ENCODE peak calls at places on chromosomes 12 and 14, in five cellular contexts. I is foreskin fibroblast; O is aorta; D is CD8-positive, alpha-beta T cell; R is C1 segment of cervical spinal cord. L is an unnamed sample.

GRCh38 chr14:77212933-77213656 is 31.5 kb downstream of the TMEM63C start:
- DNase-seq in I (peak; percentile 49), R (peak; percentile 65), O (no peak), D (peak; percentile 11), L (peak; percentile 58)

GRCh38 chr12:117853600-117853999 is 115.2 kb downstream of the KSR2 start:
- DNase-seq in D (no peak), O (no peak), I (no peak), R (no peak), L (no peak)

GRCh38 chr12:53077030-53077429 is 2.2 kb downstream of the SPRYD3 start:
- DNase-seq in R (no peak), I (no peak), O (no peak), D (no peak), L (no peak)

GRCh38 chr14:106872619-106873446 is 1346.5 kb downstream of the TMEM121 start:
- DNase-seq in I (peak; percentile 1), D (peak; percentile 77), O (peak; percentile 55), R (no peak), L (no peak)

GRCh38 chr14:80988742-80989429 is 33.5 kb downstream of the TSHR start:
- DNase-seq in O (no peak), R (no peak), D (no peak), I (peak; percentile 15), L (no peak)

GRCh38 chr12:65748332-65748731 is 76.0 kb upstream of the HMGA2 start:
- DNase-seq in D (no peak), I (no peak), O (no peak), R (no peak), L (no peak)

GRCh38 chr14:64601571-64601970 is 51.8 kb downstream of the PPP1R36 start:
- DNase-seq in O (no peak), D (no peak), I (peak; percentile 26), R (no peak), L (peak; percentile 25)

GRCh38 chr12:97292588-97292987 is 170.0 kb upstream of the RMST start:
- DNase-seq in I (no peak), O (no peak), R (no peak), D (no peak), L (no peak)

GRCh38 chr14:73238262-73238852 is 1.1 kb downstream of the PAPLN start:
- DNase-seq in I (peak; percentile 80), O (no peak), R (no peak), D (no peak), L (peak; percentile 68)

GRCh38 chr12:110581951-110582285 is 1.2 kb downstream of the PPTC7 start:
- DNase-seq in I (no peak), O (no peak), D (no peak), R (no peak), L (no peak)

GRCh38 chr12:48972213-48973021 is 882 bp upstream of the WNT10B start:
- DNase-seq in I (peak; percentile 62), O (no peak), D (peak; percentile 20), R (no peak), L (peak; percentile 51)

GRCh38 chr14:52781629-52782028 is 9.8 kb downstream of the GNPNAT1 start:
- DNase-seq in R (no peak), D (no peak), I (no peak), O (no peak), L (no peak)